ENCODE peak calls at places on chromosomes 12 and 14, in seven cellular contexts. P is gastrocnemius medialis, T is left ventricle myocardium inferior, B is fibroblast of lung, M is hepatocyte, C is uterus, L is tibial artery. F is an unnamed sample. For H3K4me1 and H3K36me3, the result is how much of the 10 kb centered on the place peaks cover.

GRCh38 chr12:104213952-104214351 is 1.6 kb upstream of the TXNRD1 start:
- DNase-seq in B (peak), P (no peak), C (no peak), L (no peak), T (no peak), M (no peak), F (peak)

GRCh38 chr12:52391618-52392002 is 6.2 kb upstream of the KRT84 start:
- DNase-seq in C (peak), B (no peak), M (peak), L (peak), P (peak), T (peak), F (peak)

GRCh38 chr12:81727387-81727786 is 31.8 kb downstream of the PPFIA2 start:
- DNase-seq in C (no peak), M (no peak), P (no peak), T (no peak), L (no peak), B (no peak), F (no peak)

GRCh38 chr14:100430571-100430970 is 107.4 kb downstream of the SLC25A47 start:
- DNase-seq in P (no peak), B (no peak), L (no peak), C (no peak), M (no peak), T (no peak), F (no peak)

GRCh38 chr14:38838049-38838978 is 264.7 kb downstream of the SEC23A start:
- DNase-seq in T (no peak), C (no peak), L (no peak), M (no peak), P (no peak), B (no peak), F (no peak)

GRCh38 chr12:89070603-89071002 is 281.7 kb downstream of the DUSP6 start:
- DNase-seq in B (no peak), M (no peak), P (no peak), C (no peak), L (no peak), T (no peak), F (no peak)

GRCh38 chr12:100484891-100485511 is 11.3 kb downstream of the NR1H4 start:
- DNase-seq in L (no peak), P (no peak), C (no peak), M (no peak), B (no peak), T (no peak), F (no peak)

GRCh38 chr12:82300611-82301010 is 57.6 kb downstream of the CCDC59 start:
- DNase-seq in M (no peak), B (no peak), T (no peak), L (no peak), C (no peak), P (no peak), F (no peak)

GRCh38 chr14:33570717-33571058 is 380.2 kb downstream of the EGLN3 start:
- DNase-seq in P (no peak), B (no peak), L (no peak), C (no peak), T (no peak), M (no peak), F (no peak)

GRCh38 chr12:76666272-76666845 is 97.6 kb upstream of the ZDHHC17 start:
- DNase-seq in P (no peak), T (no peak), B (no peak), C (no peak), M (no peak), L (no peak), F (no peak)

GRCh38 chr12:76669981-76670380 is 93.9 kb upstream of the ZDHHC17 start:
- DNase-seq in B (no peak), C (no peak), P (no peak), L (no peak), T (no peak), M (no peak), F (no peak)

DNA sequence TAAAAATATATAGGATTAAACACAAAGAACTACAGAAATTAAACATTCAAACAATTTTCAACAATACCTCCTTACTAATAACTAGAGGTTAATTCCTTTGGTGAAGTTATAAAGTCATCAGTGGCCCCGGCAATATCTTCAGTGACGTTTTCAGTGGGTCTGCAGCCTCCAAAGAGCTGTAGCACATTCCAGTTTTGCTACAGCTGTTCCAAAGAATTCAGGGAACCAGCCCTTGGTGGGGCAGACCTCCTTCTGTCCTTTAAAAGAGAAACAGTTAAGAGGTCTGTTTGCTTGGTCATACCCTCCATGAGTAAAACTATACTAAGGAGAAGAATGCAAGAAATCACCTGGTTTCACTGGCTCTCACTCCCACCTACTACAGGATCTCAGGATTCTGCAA is 99.2 kb upstream of the ZDHHC17 start:
- DNase-seq in B (no peak), M (no peak), L (no peak), P (no peak), C (no peak), T (no peak), F (no peak)
- H3K4me1 ChIP-seq in B (under half), M (under half), L (under half), P (under half), C (under half), T (under half), F (under half)

DNA sequence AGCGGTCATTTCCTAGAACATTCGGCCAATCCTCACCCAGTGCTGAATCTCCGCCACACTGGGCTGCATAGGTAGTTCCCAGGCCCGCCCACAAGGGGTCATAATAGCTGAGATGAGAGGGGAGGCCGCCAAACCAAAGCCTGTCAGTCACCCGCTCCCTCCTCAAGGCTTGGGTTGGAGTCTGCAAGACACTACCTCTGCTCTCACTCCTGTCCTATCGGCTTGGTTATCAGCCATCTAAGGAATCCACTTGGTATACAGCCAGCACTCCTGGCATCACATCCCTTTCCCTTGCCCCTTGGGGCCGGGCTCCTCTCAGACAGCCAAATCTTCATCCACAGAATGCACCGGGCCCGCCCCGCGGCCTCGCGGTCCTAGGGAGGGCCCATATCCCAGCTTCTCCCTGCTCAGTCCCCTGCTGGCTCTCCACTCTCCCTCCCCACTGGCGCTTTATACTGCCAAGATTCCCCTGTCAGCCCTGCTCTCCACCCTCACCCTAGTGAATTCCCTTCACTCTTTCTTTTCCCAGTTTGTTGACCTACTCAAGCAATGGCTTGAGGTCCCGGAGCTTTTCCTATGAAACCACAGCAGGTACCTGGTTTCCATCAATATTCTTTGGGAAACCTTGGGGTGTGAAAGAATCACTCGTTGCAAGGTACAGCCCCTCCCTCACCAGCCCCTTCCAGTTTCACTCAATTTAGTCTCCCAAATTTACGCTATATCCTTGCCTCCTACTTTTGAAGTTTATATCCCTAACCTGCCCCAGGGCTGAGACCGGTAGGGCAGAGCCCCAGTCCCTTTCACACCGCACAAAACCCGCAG is 1.5 kb downstream of the IFFO1 start:
- DNase-seq in B (peak), P (peak), C (peak), L (peak), M (peak), T (peak), F (peak)
- H3K4me3 ChIP-seq in B (peak), P (peak), C (peak), L (peak), M (peak), T (peak), F (peak)

GRCh38 chr14:24556756-24557155 is 19.3 kb downstream of the CTSG start:
- DNase-seq in T (no peak), B (no peak), C (no peak), P (no peak), L (no peak), M (no peak), F (no peak)
- H3K36me3 ChIP-seq in T (under half), B (under half), C (under half), P (under half), L (under half), M (under half), F (under half)

GRCh38 chr14:104977008-104977680 is 1.0 kb downstream of the AHNAK2 start:
- DNase-seq in T (peak), C (no peak), P (no peak), M (peak), B (no peak), L (peak), F (peak)
- H3K4me1 ChIP-seq in T (half or more), C (under half), P (under half), M (under half), B (under half), L (half or more), F (under half)

DNA sequence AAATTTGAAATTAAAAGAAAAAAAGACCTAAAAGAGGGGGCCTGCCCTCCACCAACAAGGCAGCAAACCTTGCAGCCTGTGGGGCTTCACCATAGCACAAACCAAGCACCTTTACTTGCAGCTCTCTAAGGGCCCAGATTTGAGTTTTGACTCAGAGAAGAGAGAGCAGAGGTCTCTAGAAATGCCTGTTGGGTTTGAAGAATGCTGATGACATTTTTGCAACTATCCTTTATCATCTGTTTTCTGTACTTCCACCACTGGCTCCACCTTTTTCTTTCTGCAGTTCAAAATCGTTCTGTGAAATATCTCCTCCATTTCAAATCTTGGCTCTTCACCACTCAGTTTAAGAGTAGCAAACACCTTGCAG is 83.8 kb upstream of the HMGA2 start:
- DNase-seq in T (no peak), M (no peak), B (no peak), L (no peak), C (no peak), P (no peak), F (peak)
- H3K4me3 ChIP-seq in T (peak), M (no peak), B (no peak), L (no peak), C (no peak), P (no peak), F (peak)

DNA sequence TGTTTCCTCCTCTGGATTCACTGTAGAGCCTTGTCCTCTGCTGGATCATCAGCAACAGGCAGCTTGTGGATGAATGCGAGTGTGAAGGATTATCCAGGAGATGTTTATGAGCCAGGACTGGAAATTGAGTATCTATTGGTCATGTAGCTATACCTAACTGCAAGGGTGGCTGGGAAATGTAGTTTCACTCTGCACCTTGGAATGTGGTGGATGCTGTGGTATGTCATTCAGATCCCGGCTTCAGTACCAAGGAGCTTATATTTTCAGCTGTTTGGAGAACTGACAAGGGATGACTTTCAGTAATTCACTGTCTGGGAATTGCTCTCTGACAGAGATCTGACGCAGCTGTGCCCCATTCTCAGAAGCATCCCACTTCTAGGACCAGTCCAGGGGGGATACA is 792.3 kb upstream of the NOVA1 start:
- DNase-seq in B (no peak), P (no peak), M (no peak), L (no peak), T (no peak), C (no peak), F (no peak)
- H3K36me3 ChIP-seq in B (under half), P (under half), M (under half), L (under half), T (under half), C (under half), F (under half)

GRCh38 chr14:64704145-64704742 is at the start of gene PLEKHG3:
- DNase-seq in B (peak), M (peak), P (no peak), T (peak), L (peak), C (peak), F (peak)
- H3K4me1 ChIP-seq in B (under half), M (half or more), P (under half), T (half or more), L (under half), C (under half), F (under half)

GRCh38 chr12:113333877-113334785 is 778 bp downstream of the SLC8B1 start:
- DNase-seq in M (no peak), L (no peak), C (no peak), B (no peak), P (no peak), T (peak), F (no peak)

GRCh38 chr12:113334786-113335539 is at the start of gene SLC8B1:
- DNase-seq in C (peak), B (peak), L (peak), T (peak), P (peak), M (peak), F (peak)

GRCh38 chr12:113332688-113333087 is 2.2 kb downstream of the SLC8B1 start:
- DNase-seq in C (no peak), P (no peak), T (no peak), B (no peak), M (no peak), L (no peak), F (no peak)

GRCh38 chr12:113330505-113330904 is 4.4 kb downstream of the SLC8B1 start:
- DNase-seq in T (no peak), L (no peak), B (no peak), M (no peak), C (no peak), P (no peak), F (no peak)

DNA sequence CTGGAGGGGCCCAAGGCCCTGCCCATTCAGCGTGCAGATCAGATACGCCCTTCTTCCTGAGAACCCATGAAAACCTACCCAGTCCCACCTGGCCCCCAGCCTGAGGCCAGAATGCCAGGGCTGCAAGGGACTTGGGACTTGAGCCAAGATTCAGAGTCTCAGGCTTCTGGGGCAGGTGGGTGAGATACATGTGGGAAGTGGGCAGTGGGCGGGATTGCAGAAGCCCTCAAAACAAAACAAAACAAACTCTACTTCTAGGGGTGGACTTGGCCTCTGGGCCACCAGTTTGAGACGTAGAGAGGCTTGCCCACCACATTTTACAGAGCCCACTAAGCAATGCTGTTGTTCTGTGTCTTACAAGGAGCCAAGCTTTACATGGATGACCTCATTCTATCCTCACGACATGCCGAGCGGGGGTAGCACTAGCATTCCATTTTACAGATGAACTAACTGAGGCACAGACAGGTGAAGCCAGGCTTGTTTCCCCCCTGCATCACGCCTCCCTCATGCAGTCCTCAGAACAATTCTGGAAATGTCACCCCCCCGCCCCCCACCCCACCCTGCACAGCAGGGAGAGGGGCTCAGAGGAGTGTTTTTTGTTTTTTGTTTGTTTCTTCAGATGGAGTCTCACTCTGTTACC is 1.7 kb downstream of the SLC8B1 start:
- DNase-seq in P (no peak), M (no peak), C (no peak), B (no peak), T (no peak), L (no peak), F (no peak)
- H3K4me3 ChIP-seq in P (peak), M (no peak), C (peak), B (no peak), T (peak), L (peak), F (no peak)

DNA sequence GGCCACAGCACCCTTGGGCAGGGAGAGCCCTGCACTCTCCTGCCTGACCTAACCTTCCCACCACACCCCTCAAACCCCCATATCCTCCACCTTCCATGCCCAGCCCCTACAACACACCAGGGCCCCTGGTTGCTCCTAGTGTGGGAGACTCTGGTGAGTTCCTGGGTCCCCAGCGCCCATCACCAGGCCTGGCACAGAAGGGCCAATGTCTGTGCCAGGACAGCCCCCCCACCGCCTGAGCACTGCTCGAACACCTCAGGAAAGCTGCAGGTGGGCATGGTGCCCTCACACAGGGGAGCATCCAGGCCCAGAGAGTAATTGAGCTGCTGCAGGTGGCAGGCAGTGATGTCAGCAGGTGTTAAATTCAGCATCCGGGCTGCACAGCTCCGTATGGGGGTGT is 15.2 kb downstream of the ADCY6 start:
- DNase-seq in L (no peak), C (no peak), P (no peak), M (no peak), T (no peak), B (no peak), F (peak)
- H3K36me3 ChIP-seq in L (half or more), C (under half), P (under half), M (under half), T (half or more), B (under half), F (half or more)

GRCh38 chr14:22564463-22564862 is 24.6 kb downstream of the DAD1 start:
- DNase-seq in B (no peak), C (no peak), P (no peak), M (no peak), L (no peak), T (no peak), F (no peak)
- H3K4me1 ChIP-seq in B (under half), C (under half), P (under half), M (under half), L (under half), T (under half), F (under half)

F was measured in osteoblast.